ENCODE peak calls at places on chromosomes 13 and 19, in four cellular contexts. D, O, R and G are unnamed samples. For H3K27me3, the result is how much of the 10 kb centered on the place peaks cover.

GRCh38 chr13:40031031-40031430 is 375.6 kb downstream of the COG6 start:
- DNase-seq in D (no peak), O (no peak), R (peak), G (no peak)

GRCh38 chr19:57406516-57407123 is 4.3 kb upstream of the ZNF17 start:
- DNase-seq in D (no peak), O (peak), R (peak), G (peak)

GRCh38 chr13:53010374-53011105 is 18.1 kb upstream of the OLFM4 start:
- DNase-seq in O (peak), R (no peak), D (no peak), G (peak)

GRCh38 chr19:2476451-2477140 is 669 bp downstream of the GADD45B start:
- DNase-seq in D (peak), O (peak), R (peak), G (no peak)

GRCh38 chr13:26656919-26657318 is 99.4 kb downstream of the WASF3 start:
- DNase-seq in D (no peak), R (no peak), O (no peak), G (no peak)

GRCh38 chr13:40275636-40276035 is 390.8 kb downstream of the FOXO1 start:
- DNase-seq in O (no peak), R (no peak), D (no peak), G (no peak)

GRCh38 chr13:67772807-67773453 is 542.8 kb upstream of the PCDH9 start:
- DNase-seq in O (no peak), D (no peak), R (no peak), G (no peak)

GRCh38 chr19:12202250-12202649 is 39.4 kb downstream of the ZNF136 start:
- DNase-seq in O (peak), R (no peak), D (no peak), G (peak)

GRCh38 chr13:110306960-110307696 is at the start of the genes COL4A1 and COL4A2:
- DNase-seq in R (peak), O (no peak), D (peak), G (peak)

GRCh38 chr13:62799931-62800436 is 1384.3 kb upstream of the PCDH20 start:
- DNase-seq in D (no peak), R (no peak), O (no peak), G (no peak)

GRCh38 chr19:14440049-14440448 is 6.9 kb downstream of the PKN1 start:
- DNase-seq in O (peak), R (peak), D (peak), G (no peak)

GRCh38 chr19:9078651-9079050 is 8.2 kb upstream of the OR1M1 start:
- DNase-seq in O (no peak), D (no peak), R (no peak), G (no peak)

GRCh38 chr19:40576181-40576584 is 490 bp upstream of the SHKBP1 start:
- DNase-seq in D (no peak), R (no peak), O (no peak), G (no peak)

GRCh38 chr19:15248648-15249559 is 16.7 kb upstream of the EPHX3 start:
- DNase-seq in D (peak), O (peak), R (peak), G (peak)

DNA sequence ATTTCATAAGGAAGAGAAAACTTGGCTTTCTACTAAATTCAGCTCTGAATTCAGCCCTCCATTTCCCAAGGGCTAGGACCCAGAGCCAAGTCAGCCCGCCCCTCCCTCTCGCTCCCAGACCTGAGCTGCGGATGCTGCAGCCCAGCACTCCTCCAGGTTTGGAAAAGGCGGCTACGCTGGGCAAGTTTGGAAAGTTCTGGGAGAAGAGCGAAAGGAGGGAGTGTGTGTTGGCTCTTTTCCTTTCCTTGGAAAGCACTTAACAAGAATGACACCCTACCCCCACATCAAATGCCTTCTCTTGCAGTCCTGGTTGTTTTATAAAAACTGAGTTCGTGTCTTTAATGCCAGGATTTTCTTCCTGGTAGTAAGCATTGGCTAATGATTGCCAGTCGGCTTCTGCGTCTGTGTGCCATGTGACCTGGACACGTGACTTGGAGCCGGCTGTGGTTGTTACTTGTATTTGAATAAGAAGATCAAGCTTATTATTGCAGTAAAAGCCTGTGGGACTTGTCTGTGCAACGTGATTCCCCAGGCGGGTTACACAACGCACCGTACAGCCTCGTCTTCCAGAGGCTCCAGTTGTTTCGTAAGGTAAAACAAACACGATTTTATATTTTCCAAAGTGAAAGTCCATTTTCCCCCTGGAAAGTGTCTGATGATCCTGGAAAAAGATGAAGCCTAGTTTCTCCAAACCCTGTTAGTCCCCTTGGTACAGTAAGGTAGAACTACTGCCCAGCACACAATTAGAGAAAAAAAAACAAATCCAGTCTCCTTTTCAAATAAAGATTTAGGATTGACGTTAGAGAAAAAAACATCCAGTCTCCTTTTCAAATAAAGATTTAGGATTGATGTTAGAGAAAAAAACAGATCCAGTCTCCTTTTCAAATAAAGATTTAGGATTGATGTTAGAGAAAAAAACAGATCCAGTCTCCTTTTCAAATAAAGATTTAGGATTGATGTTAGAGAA is 26.8 kb upstream of the UBE2L5 start:
- DNase-seq in D (peak), O (peak), R (peak), G (peak)
- TF ChIP-seq POLR2AphosphoS5 in D (peak), O (peak), R (peak), G (peak)

DNA sequence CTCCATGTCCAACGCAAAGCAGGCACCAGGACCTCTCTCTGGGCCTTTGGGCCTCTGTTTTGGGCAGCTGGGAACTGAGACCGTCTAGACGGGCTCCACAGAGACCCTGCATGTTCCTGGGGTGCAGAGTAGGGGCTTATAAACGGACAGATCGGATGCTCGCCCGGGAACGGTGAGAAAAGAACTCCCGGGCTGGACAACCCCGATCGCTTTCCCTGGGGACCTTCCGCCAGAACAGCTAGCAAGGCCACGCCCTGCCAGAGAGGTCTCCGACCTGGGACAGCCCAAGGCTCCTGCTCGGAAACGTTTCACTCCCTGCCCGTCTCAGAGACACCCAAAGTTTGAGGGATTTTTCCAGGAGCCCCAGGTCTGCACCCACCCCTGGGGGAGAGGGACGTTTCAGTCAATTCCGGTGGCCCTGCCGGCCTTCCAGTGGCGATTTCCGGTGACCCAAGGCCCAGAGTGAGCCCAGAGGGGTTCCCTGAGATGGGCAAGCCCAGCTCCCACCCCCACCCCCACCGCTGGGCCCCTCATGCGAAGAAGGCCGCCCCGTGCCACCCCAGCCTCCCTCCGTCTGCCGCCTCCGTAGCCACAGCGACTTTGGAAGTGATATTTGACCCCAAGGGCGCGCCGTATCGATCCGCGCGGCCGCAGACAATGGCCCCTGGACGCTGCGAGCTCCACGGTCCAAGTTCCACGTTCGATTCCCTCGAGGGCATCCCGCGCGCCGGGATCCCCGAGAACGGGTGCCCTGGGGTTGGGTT is 1.7 kb downstream of the NR2F6 start:
- DNase-seq in O (peak), D (no peak), R (no peak), G (no peak)
- TF ChIP-seq POLR2A in O (no peak), D (no peak), R (no peak), G (no peak)

DNA sequence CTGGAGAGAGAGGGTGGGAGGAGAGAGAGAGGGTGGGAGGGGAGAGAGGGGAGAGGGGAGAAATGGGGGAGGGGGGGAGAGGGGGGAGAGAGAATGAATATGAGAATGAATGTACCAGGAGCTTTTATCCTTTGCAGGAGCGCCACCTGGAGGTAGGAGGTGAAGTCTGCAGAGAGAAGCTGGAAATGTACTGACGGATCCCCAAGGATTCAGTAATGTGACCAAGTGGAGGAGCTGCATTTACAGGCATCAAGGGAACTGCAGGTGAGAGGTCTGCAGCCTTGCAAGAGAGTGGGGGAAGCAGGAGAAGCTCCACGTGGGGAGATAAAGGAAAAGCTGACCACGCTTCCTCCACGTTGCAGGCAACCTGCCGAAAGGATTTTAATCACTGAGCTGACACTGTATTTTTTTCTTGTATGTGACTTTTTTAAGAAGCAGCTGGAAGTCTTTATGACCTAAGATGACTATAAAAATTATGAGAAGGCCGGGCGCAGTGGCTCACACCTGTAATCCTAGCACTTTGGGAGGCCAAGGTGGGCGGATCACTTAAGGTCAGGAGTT is 33.7 kb downstream of the VSTM1 start:
- DNase-seq in O (peak), D (no peak), R (peak), G (peak)
- H3K27me3 ChIP-seq in O (half or more), D (under half), R (under half), G (under half)

DNA sequence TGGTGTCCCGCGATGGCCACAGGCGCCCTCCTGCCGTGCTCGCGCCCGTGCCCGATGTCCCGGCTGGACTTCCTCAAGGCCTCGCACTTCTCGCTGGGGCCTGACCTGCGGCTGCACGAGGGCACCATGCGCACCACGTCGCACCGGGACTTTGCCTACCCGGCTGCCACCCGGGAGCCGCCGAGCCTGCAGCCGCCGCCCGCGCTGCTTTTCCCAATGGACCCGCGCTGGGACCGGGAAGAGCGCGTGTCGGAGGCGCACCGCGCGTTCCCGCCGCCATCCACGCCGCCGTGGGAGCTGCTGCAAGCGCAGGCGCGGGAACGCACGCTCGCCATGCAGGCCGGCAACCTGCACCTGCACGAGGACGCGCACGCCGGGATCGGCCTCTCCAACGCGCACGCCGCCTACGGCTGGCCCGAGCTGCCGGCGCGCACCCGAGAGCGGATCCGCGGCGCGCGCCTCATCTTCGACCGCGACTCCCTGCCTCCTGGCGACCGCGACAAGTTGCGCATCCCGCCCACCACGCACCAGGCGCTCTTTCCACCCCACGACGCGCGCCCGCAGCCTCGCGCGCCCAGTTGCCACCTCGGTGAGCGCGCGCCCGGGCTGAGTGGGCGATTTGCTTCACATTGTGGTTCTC is 12.1 kb upstream of the PEX11G start:
- DNase-seq in O (peak), D (no peak), R (peak), G (peak)
- TF ChIP-seq POLR2AphosphoS5 in O (peak), D (no peak), R (no peak), G (no peak)

GRCh38 chr19:3572855-3573161 is at the start of gene HMG20B:
- DNase-seq in R (no peak), O (no peak), D (no peak), G (no peak)
- TF ChIP-seq POLR2A in R (no peak), O (no peak), D (peak), G (peak)

GRCh38 chr19:45955905-45956608 is 17.6 kb downstream of the NOVA2 start:
- DNase-seq in O (no peak), D (peak), R (peak), G (no peak)

GRCh38 chr19:45954132-45954531 is 19.5 kb downstream of the NOVA2 start:
- DNase-seq in O (no peak), R (no peak), D (no peak), G (no peak)

GRCh38 chr19:45953676-45954075 is 20.0 kb downstream of the NOVA2 start:
- DNase-seq in D (no peak), O (no peak), R (no peak), G (no peak)

GRCh38 chr19:45952341-45952690 is 21.3 kb downstream of the NOVA2 start:
- DNase-seq in R (no peak), D (no peak), O (no peak), G (no peak)

GRCh38 chr19:45952691-45953505 is 20.8 kb downstream of the NOVA2 start:
- DNase-seq in O (peak), D (no peak), R (no peak), G (no peak)
- H3K27me3 ChIP-seq in O (half or more), D (under half), R (under half), G (under half)

DNA sequence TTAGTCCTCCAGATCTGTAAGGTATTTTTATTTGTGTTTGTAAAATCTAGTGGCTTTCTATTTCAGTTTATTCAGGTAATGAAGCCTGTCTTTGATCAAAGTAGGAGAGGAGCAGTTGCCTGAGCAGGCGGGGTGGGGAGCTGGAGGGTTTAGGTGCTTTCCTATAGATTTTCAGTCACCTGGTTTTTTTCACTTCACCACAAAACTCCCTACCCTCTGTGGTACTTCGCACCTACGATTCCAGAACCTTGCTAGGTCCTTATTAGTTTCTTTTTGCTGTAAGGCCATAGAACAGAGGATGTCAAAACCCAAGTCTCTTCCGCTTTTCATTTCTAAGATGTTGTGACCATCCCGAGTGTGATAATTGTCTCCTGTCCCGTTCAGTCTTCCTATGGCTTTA is 26.6 kb downstream of the SLAIN1 start:
- DNase-seq in D (no peak), O (no peak), R (no peak), G (no peak)
- TF ChIP-seq POLR2AphosphoS5 in D (no peak), O (no peak), R (no peak), G (no peak)